ENCODE peak calls at places on chromosomes 11 and 22, in nine cellular contexts. H is T-helper 17 cell, U is brain microvascular endothelial cell, T is NCI-H524, Z is esophagus muscularis mucosa, W is stomach, D is kidney, E is Ammon's horn, V is posterior cingulate gyrus. S is an unnamed sample.

GRCh38 chr11:19849947-19850593 is 137.4 kb downstream of the NAV2 start:
- DNase-seq in H (no peak), U (no peak), T (no peak), Z (no peak), W (no peak), D (no peak), E (no peak), V (no peak), S (no peak)

GRCh38 chr22:43853328-43853931 is 8.9 kb downstream of the SULT4A1 start:
- DNase-seq in H (no peak), U (no peak), T (no peak), Z (no peak), W (no peak), D (peak), E (no peak), V (no peak), S (no peak)

GRCh38 chr11:72669527-72669926 is 4.7 kb downstream of the PDE2A start:
- DNase-seq in H (no peak), U (no peak), T (no peak), Z (no peak), W (no peak), D (no peak), E (no peak), V (no peak), S (no peak)

GRCh38 chr22:36925388-36926290 is 12.2 kb downstream of the CSF2RB start:
- DNase-seq in H (no peak), U (no peak), T (no peak), Z (no peak), W (no peak), D (peak), E (no peak), V (no peak), S (no peak)

GRCh38 chr11:95241673-95242072 is 10.7 kb upstream of the SESN3 start:
- DNase-seq in H (no peak), U (no peak), T (no peak), Z (no peak), W (no peak), D (no peak), E (peak), V (no peak), S (no peak)

GRCh38 chr11:67674442-67674871 is at the start of gene ALDH3B2:
- DNase-seq in H (no peak), U (no peak), T (no peak), Z (no peak), W (peak), D (peak), E (no peak), V (no peak), S (peak)

GRCh38 chr22:31723699-31724098 is 26.2 kb downstream of the PRR14L start:
- DNase-seq in H (no peak), U (no peak), T (no peak), Z (no peak), W (no peak), D (no peak), E (no peak), V (no peak), S (no peak)

GRCh38 chr22:47084226-47084625 is 321.8 kb downstream of the TBC1D22A start:
- DNase-seq in H (no peak), U (no peak), T (peak), Z (no peak), W (no peak), D (no peak), E (no peak), V (no peak), S (no peak)

GRCh38 chr11:69653406-69653960 is 12.5 kb downstream of the CCND1 start:
- DNase-seq in H (no peak), U (no peak), T (no peak), Z (no peak), W (no peak), D (peak), E (no peak), V (no peak), S (no peak)

GRCh38 chr22:43308451-43309235 is 34.5 kb downstream of the SCUBE1 start:
- DNase-seq in H (no peak), U (no peak), T (peak), Z (no peak), W (no peak), D (no peak), E (no peak), V (no peak), S (no peak)

GRCh38 chr11:96388891-96389603 is 665 bp downstream of the CCDC82 start:
- DNase-seq in H (no peak), U (no peak), T (peak), Z (no peak), W (no peak), D (no peak), E (peak), V (no peak), S (no peak)

GRCh38 chr22:22894740-22895731 is 7.4 kb downstream of the IGLL5 start:
- DNase-seq in H (no peak), U (no peak), T (no peak), Z (no peak), W (no peak), D (no peak), E (no peak), V (no peak), S (no peak)

GRCh38 chr11:121328967-121329653 is 36.5 kb downstream of the SC5D start:
- DNase-seq in H (no peak), U (no peak), T (no peak), Z (peak), W (no peak), D (no peak), E (no peak), V (no peak), S (no peak)

GRCh38 chr22:43481528-43482309 is 69.9 kb downstream of the MPPED1 start:
- DNase-seq in H (no peak), U (no peak), T (peak), Z (no peak), W (peak), D (peak), E (peak), V (no peak), S (no peak)

GRCh38 chr11:115092516-115092915 is 411.7 kb downstream of the CADM1 start:
- DNase-seq in H (no peak), U (no peak), T (no peak), Z (no peak), W (no peak), D (no peak), E (no peak), V (no peak), S (no peak)

GRCh38 chr11:23370580-23371275 is 510.5 kb upstream of the CCDC179 start:
- DNase-seq in H (no peak), U (no peak), T (no peak), Z (no peak), W (no peak), D (no peak), E (no peak), V (no peak), S (no peak)

GRCh38 chr22:29665486-29665885 is 54.3 kb upstream of the CABP7 start:
- DNase-seq in H (no peak), U (no peak), T (no peak), Z (no peak), W (no peak), D (no peak), E (no peak), V (no peak), S (no peak)

GRCh38 chr11:43327987-43328386 is 16.2 kb downstream of the API5 start:
- DNase-seq in H (no peak), U (peak), T (no peak), Z (no peak), W (peak), D (no peak), E (no peak), V (no peak), S (peak)

GRCh38 chr11:94028436-94028835 is 7.3 kb downstream of the HEPHL1 start:
- DNase-seq in H (no peak), U (peak), T (no peak), Z (peak), W (no peak), D (no peak), E (peak), V (no peak), S (peak)

GRCh38 chr11:58530236-58530635 is 22.3 kb upstream of the OR5B21 start:
- DNase-seq in H (no peak), U (no peak), T (no peak), Z (no peak), W (no peak), D (peak), E (no peak), V (no peak), S (no peak)

GRCh38 chr11:79253280-79253679 is 187.6 kb downstream of the TENM4 start:
- DNase-seq in H (no peak), U (no peak), T (no peak), Z (no peak), W (no peak), D (no peak), E (peak), V (peak), S (no peak)

GRCh38 chr11:48170176-48170839 is 46.3 kb upstream of the OR4B1 start:
- DNase-seq in H (no peak), U (peak), T (no peak), Z (no peak), W (no peak), D (no peak), E (no peak), V (no peak), S (no peak)

GRCh38 chr11:6736495-6737121 is 35.2 kb downstream of the OR2AG2 start:
- DNase-seq in H (no peak), U (no peak), T (no peak), Z (no peak), W (no peak), D (no peak), E (no peak), V (no peak), S (no peak)

GRCh38 chr11:80146231-80146630 is 705.4 kb upstream of the TENM4 start:
- DNase-seq in H (no peak), U (no peak), T (peak), Z (no peak), W (no peak), D (no peak), E (no peak), V (no peak), S (no peak)

GRCh38 chr11:117831661-117832415 is 7.3 kb upstream of the FXYD2 start:
- DNase-seq in H (no peak), U (no peak), T (no peak), Z (no peak), W (peak), D (peak), E (no peak), V (peak), S (no peak)

GRCh38 chr11:111231836-111232235 is 13.7 kb upstream of the POU2AF2 start:
- DNase-seq in H (no peak), U (no peak), T (peak), Z (no peak), W (no peak), D (no peak), E (no peak), V (no peak), S (no peak)

GRCh38 chr22:27219036-27219435 is 561.6 kb downstream of the MIAT start:
- DNase-seq in H (no peak), U (no peak), T (no peak), Z (no peak), W (no peak), D (no peak), E (no peak), V (no peak), S (no peak)

GRCh38 chr11:104484784-104485554 is 321.0 kb upstream of the PDGFD start:
- DNase-seq in H (no peak), U (no peak), T (no peak), Z (no peak), W (no peak), D (no peak), E (no peak), V (no peak), S (no peak)

GRCh38 chr11:74024630-74025029 is 15.7 kb upstream of the UCP3 start:
- DNase-seq in H (no peak), U (peak), T (no peak), Z (peak), W (peak), D (no peak), E (no peak), V (no peak), S (no peak)

GRCh38 chr22:35021166-35021565 is 44.8 kb upstream of the ISX start:
- DNase-seq in H (no peak), U (no peak), T (peak), Z (no peak), W (no peak), D (no peak), E (no peak), V (no peak), S (no peak)

GRCh38 chr11:78840623-78841022 is 266.0 kb upstream of the NARS2 start:
- DNase-seq in H (no peak), U (no peak), T (no peak), Z (no peak), W (no peak), D (no peak), E (no peak), V (no peak), S (no peak)

GRCh38 chr11:96197801-96198465 is 145.1 kb downstream of the MAML2 start:
- DNase-seq in H (no peak), U (no peak), T (no peak), Z (no peak), W (no peak), D (no peak), E (no peak), V (no peak), S (no peak)

GRCh38 chr11:107957109-107957588 is 28.9 kb downstream of the RAB39A start:
- DNase-seq in H (no peak), U (no peak), T (peak), Z (no peak), W (no peak), D (no peak), E (peak), V (no peak), S (no peak)

GRCh38 chr11:76592025-76592914 is 78.3 kb downstream of the LRRC32 start:
- DNase-seq in H (no peak), U (no peak), T (peak), Z (peak), W (no peak), D (no peak), E (no peak), V (no peak), S (no peak)